ENCODE peak calls at places on chromosomes 16 and 17, in six cellular contexts. One of them, this sample, is unnamed.

GRCh38 chr16:15055141-15056053 is 477 bp downstream of the NTAN1 start:
- DNase-seq in GM06990: no peak
- DNase-seq in T-helper 17 cell: no peak
- DNase-seq in stimulated activated CD8-positive, alpha-beta memory T cell treated with anti-CD3 and anti-CD28 coated beads, Interleukin-4, amount 100 ng/mL, for 1 hour: peak; percentile 38
- DNase-seq in activated T-cell treated with anti-CD3 and anti-CD28 coated beads for 24 hours: no peak
- DNase-seq in neural crest cell: peak; percentile 57
- DNase-seq in this sample: peak; percentile 37

GRCh38 chr17:63843387-63844292 is 1.2 kb upstream of the SMARCD2 start:
- DNase-seq in GM06990: peak; percentile 65
- DNase-seq in neural crest cell: no peak
- DNase-seq in activated T-cell treated with anti-CD3 and anti-CD28 coated beads for 24 hours: no peak
- DNase-seq in T-helper 17 cell: peak; percentile 15
- DNase-seq in stimulated activated CD8-positive, alpha-beta memory T cell treated with anti-CD3 and anti-CD28 coated beads, Interleukin-4, amount 100 ng/mL, for 1 hour: no peak
- DNase-seq in this sample: no peak

GRCh38 chr17:39092672-39093250 is 58.7 kb downstream of the PLXDC1 start:
- DNase-seq in T-helper 17 cell: no peak
- DNase-seq in neural crest cell: no peak
- DNase-seq in GM06990: no peak
- DNase-seq in stimulated activated CD8-positive, alpha-beta memory T cell treated with anti-CD3 and anti-CD28 coated beads, Interleukin-4, amount 100 ng/mL, for 1 hour: no peak
- DNase-seq in activated T-cell treated with anti-CD3 and anti-CD28 coated beads for 24 hours: no peak
- DNase-seq in this sample: peak; percentile 19

GRCh38 chr17:39704821-39705551 is 5.1 kb downstream of the ERBB2 start:
- DNase-seq in activated T-cell treated with anti-CD3 and anti-CD28 coated beads for 24 hours: no peak
- DNase-seq in T-helper 17 cell: no peak
- DNase-seq in GM06990: no peak
- DNase-seq in stimulated activated CD8-positive, alpha-beta memory T cell treated with anti-CD3 and anti-CD28 coated beads, Interleukin-4, amount 100 ng/mL, for 1 hour: no peak
- DNase-seq in neural crest cell: no peak
- DNase-seq in this sample: no peak

GRCh38 chr17:75643033-75644017 is 10.1 kb downstream of the SMIM5 start:
- DNase-seq in activated T-cell treated with anti-CD3 and anti-CD28 coated beads for 24 hours: no peak
- DNase-seq in stimulated activated CD8-positive, alpha-beta memory T cell treated with anti-CD3 and anti-CD28 coated beads, Interleukin-4, amount 100 ng/mL, for 1 hour: no peak
- DNase-seq in GM06990: no peak
- DNase-seq in neural crest cell: no peak
- DNase-seq in T-helper 17 cell: no peak
- DNase-seq in this sample: peak; percentile 84

GRCh38 chr17:34319087-34319486 is at the start of gene CCL8:
- DNase-seq in stimulated activated CD8-positive, alpha-beta memory T cell treated with anti-CD3 and anti-CD28 coated beads, Interleukin-4, amount 100 ng/mL, for 1 hour: no peak
- DNase-seq in neural crest cell: no peak
- DNase-seq in GM06990: no peak
- DNase-seq in activated T-cell treated with anti-CD3 and anti-CD28 coated beads for 24 hours: no peak
- DNase-seq in T-helper 17 cell: no peak
- DNase-seq in this sample: no peak

GRCh38 chr17:4301066-4301465 is 37.3 kb upstream of the ANKFY1 start:
- DNase-seq in T-helper 17 cell: no peak
- DNase-seq in activated T-cell treated with anti-CD3 and anti-CD28 coated beads for 24 hours: no peak
- DNase-seq in stimulated activated CD8-positive, alpha-beta memory T cell treated with anti-CD3 and anti-CD28 coated beads, Interleukin-4, amount 100 ng/mL, for 1 hour: no peak
- DNase-seq in neural crest cell: no peak
- DNase-seq in GM06990: no peak
- DNase-seq in this sample: no peak

GRCh38 chr17:9658593-9659211 is 13.4 kb downstream of the USP43 start:
- DNase-seq in activated T-cell treated with anti-CD3 and anti-CD28 coated beads for 24 hours: no peak
- DNase-seq in stimulated activated CD8-positive, alpha-beta memory T cell treated with anti-CD3 and anti-CD28 coated beads, Interleukin-4, amount 100 ng/mL, for 1 hour: no peak
- DNase-seq in GM06990: no peak
- DNase-seq in T-helper 17 cell: no peak
- DNase-seq in neural crest cell: no peak
- DNase-seq in this sample: no peak

GRCh38 chr17:64069143-64069542 is 48.7 kb upstream of the ICAM2 start:
- DNase-seq in T-helper 17 cell: no peak
- DNase-seq in neural crest cell: no peak
- DNase-seq in stimulated activated CD8-positive, alpha-beta memory T cell treated with anti-CD3 and anti-CD28 coated beads, Interleukin-4, amount 100 ng/mL, for 1 hour: no peak
- DNase-seq in activated T-cell treated with anti-CD3 and anti-CD28 coated beads for 24 hours: no peak
- DNase-seq in GM06990: no peak
- DNase-seq in this sample: no peak

GRCh38 chr17:56876766-56877179 is 37.1 kb downstream of the TRIM25 start:
- DNase-seq in stimulated activated CD8-positive, alpha-beta memory T cell treated with anti-CD3 and anti-CD28 coated beads, Interleukin-4, amount 100 ng/mL, for 1 hour: no peak
- DNase-seq in neural crest cell: no peak
- DNase-seq in GM06990: no peak
- DNase-seq in T-helper 17 cell: no peak
- DNase-seq in activated T-cell treated with anti-CD3 and anti-CD28 coated beads for 24 hours: no peak
- DNase-seq in this sample: no peak

GRCh38 chr17:32936894-32937500 is 9.0 kb downstream of the TMEM98 start:
- DNase-seq in T-helper 17 cell: peak; percentile 28
- DNase-seq in activated T-cell treated with anti-CD3 and anti-CD28 coated beads for 24 hours: peak; percentile 46
- DNase-seq in neural crest cell: peak; percentile 66
- DNase-seq in stimulated activated CD8-positive, alpha-beta memory T cell treated with anti-CD3 and anti-CD28 coated beads, Interleukin-4, amount 100 ng/mL, for 1 hour: no peak
- DNase-seq in GM06990: peak; percentile 42
- DNase-seq in this sample: peak; percentile 58

GRCh38 chr17:61981323-61981722 is 53.5 kb upstream of the INTS2 start:
- DNase-seq in T-helper 17 cell: no peak
- DNase-seq in activated T-cell treated with anti-CD3 and anti-CD28 coated beads for 24 hours: no peak
- DNase-seq in GM06990: no peak
- DNase-seq in stimulated activated CD8-positive, alpha-beta memory T cell treated with anti-CD3 and anti-CD28 coated beads, Interleukin-4, amount 100 ng/mL, for 1 hour: no peak
- DNase-seq in neural crest cell: no peak
- DNase-seq in this sample: no peak

GRCh38 chr17:37507108-37507507 is 17.4 kb downstream of the DUSP14 start:
- DNase-seq in GM06990: no peak
- DNase-seq in stimulated activated CD8-positive, alpha-beta memory T cell treated with anti-CD3 and anti-CD28 coated beads, Interleukin-4, amount 100 ng/mL, for 1 hour: no peak
- DNase-seq in T-helper 17 cell: no peak
- DNase-seq in activated T-cell treated with anti-CD3 and anti-CD28 coated beads for 24 hours: no peak
- DNase-seq in neural crest cell: no peak
- DNase-seq in this sample: no peak

GRCh38 chr16:9787717-9788116 is 394.5 kb downstream of the GRIN2A start:
- DNase-seq in T-helper 17 cell: no peak
- DNase-seq in activated T-cell treated with anti-CD3 and anti-CD28 coated beads for 24 hours: no peak
- DNase-seq in stimulated activated CD8-positive, alpha-beta memory T cell treated with anti-CD3 and anti-CD28 coated beads, Interleukin-4, amount 100 ng/mL, for 1 hour: no peak
- DNase-seq in GM06990: no peak
- DNase-seq in neural crest cell: no peak
- DNase-seq in this sample: no peak

GRCh38 chr16:85750021-85750826 is 672 bp downstream of the C16orf74 start:
- DNase-seq in activated T-cell treated with anti-CD3 and anti-CD28 coated beads for 24 hours: no peak
- DNase-seq in GM06990: peak; percentile 67
- DNase-seq in T-helper 17 cell: no peak
- DNase-seq in stimulated activated CD8-positive, alpha-beta memory T cell treated with anti-CD3 and anti-CD28 coated beads, Interleukin-4, amount 100 ng/mL, for 1 hour: no peak
- DNase-seq in neural crest cell: peak; percentile 25
- DNase-seq in this sample: peak; percentile 70

GRCh38 chr16:526181-527014 is 1.1 kb upstream of the CAPN15 start:
- DNase-seq in GM06990: no peak
- DNase-seq in stimulated activated CD8-positive, alpha-beta memory T cell treated with anti-CD3 and anti-CD28 coated beads, Interleukin-4, amount 100 ng/mL, for 1 hour: no peak
- DNase-seq in neural crest cell: no peak
- DNase-seq in activated T-cell treated with anti-CD3 and anti-CD28 coated beads for 24 hours: no peak
- DNase-seq in T-helper 17 cell: no peak
- DNase-seq in this sample: peak; percentile 64

This sample was measured in HAP-1.